ENCODE peak calls at places on chromosomes 6 and 20, in ten cellular contexts. One of them, this sample, is unnamed. For H3K36me3, the result is how much of the 10 kb centered on the place peaks cover.

GRCh38 chr6:40963019-40963418 is 76.0 kb downstream of the UNC5CL start:
- DNase-seq in HAP-1: no peak
- DNase-seq in mammary epithelial cell: no peak
- DNase-seq in psoas muscle: no peak
- DNase-seq in kidney epithelial cell: no peak
- DNase-seq in PC-9: no peak
- DNase-seq in BJ: no peak
- DNase-seq in upper lobe of right lung: no peak
- DNase-seq in hepatocyte: no peak
- DNase-seq in colonic mucosa: no peak
- DNase-seq in this sample: no peak

GRCh38 chr6:126170875-126171489 is 168.9 kb upstream of the CENPW start:
- DNase-seq in HAP-1: peak
- DNase-seq in mammary epithelial cell: peak
- DNase-seq in psoas muscle: no peak
- DNase-seq in kidney epithelial cell: no peak
- DNase-seq in PC-9: no peak
- DNase-seq in BJ: no peak
- DNase-seq in upper lobe of right lung: no peak
- DNase-seq in hepatocyte: peak
- DNase-seq in colonic mucosa: peak
- DNase-seq in this sample: no peak

GRCh38 chr6:30685977-30686907 is at the start of gene PPP1R18:
- DNase-seq in HAP-1: peak
- DNase-seq in mammary epithelial cell: peak
- DNase-seq in psoas muscle: peak
- DNase-seq in kidney epithelial cell: no peak
- DNase-seq in PC-9: peak
- DNase-seq in BJ: no peak
- DNase-seq in upper lobe of right lung: peak
- DNase-seq in hepatocyte: peak
- DNase-seq in colonic mucosa: peak
- DNase-seq in this sample: peak

GRCh38 chr6:43970913-43971775 is 156.1 kb downstream of the MRPL14 start:
- DNase-seq in HAP-1: no peak
- DNase-seq in mammary epithelial cell: no peak
- DNase-seq in psoas muscle: peak
- DNase-seq in kidney epithelial cell: no peak
- DNase-seq in PC-9: peak
- DNase-seq in BJ: no peak
- DNase-seq in upper lobe of right lung: peak
- DNase-seq in hepatocyte: no peak
- DNase-seq in colonic mucosa: peak
- DNase-seq in this sample: peak

GRCh38 chr6:129755787-129756186 is 45.8 kb upstream of the ARHGAP18 start:
- DNase-seq in HAP-1: no peak
- DNase-seq in mammary epithelial cell: no peak
- DNase-seq in psoas muscle: no peak
- DNase-seq in kidney epithelial cell: no peak
- DNase-seq in PC-9: no peak
- DNase-seq in BJ: no peak
- DNase-seq in upper lobe of right lung: no peak
- DNase-seq in hepatocyte: no peak
- DNase-seq in colonic mucosa: no peak
- DNase-seq in this sample: no peak

GRCh38 chr20:32439132-32439829 is 81.2 kb downstream of the ASXL1 start:
- DNase-seq in HAP-1: no peak
- DNase-seq in mammary epithelial cell: no peak
- DNase-seq in psoas muscle: no peak
- DNase-seq in kidney epithelial cell: no peak
- DNase-seq in PC-9: no peak
- DNase-seq in BJ: peak
- DNase-seq in upper lobe of right lung: no peak
- DNase-seq in hepatocyte: peak
- DNase-seq in colonic mucosa: no peak
- DNase-seq in this sample: no peak

GRCh38 chr6:11942185-11942864 is 69.8 kb upstream of the HIVEP1 start:
- DNase-seq in HAP-1: no peak
- DNase-seq in mammary epithelial cell: no peak
- DNase-seq in psoas muscle: no peak
- DNase-seq in kidney epithelial cell: no peak
- DNase-seq in PC-9: no peak
- DNase-seq in BJ: no peak
- DNase-seq in upper lobe of right lung: no peak
- DNase-seq in hepatocyte: no peak
- DNase-seq in colonic mucosa: no peak
- DNase-seq in this sample: no peak

GRCh38 chr20:12051206-12052163 is 133.8 kb downstream of the BTBD3 start:
- DNase-seq in HAP-1: no peak
- DNase-seq in mammary epithelial cell: no peak
- DNase-seq in psoas muscle: no peak
- DNase-seq in kidney epithelial cell: no peak
- DNase-seq in PC-9: no peak
- DNase-seq in BJ: no peak
- DNase-seq in upper lobe of right lung: no peak
- DNase-seq in hepatocyte: no peak
- DNase-seq in colonic mucosa: no peak
- DNase-seq in this sample: no peak

GRCh38 chr6:1266686-1267056 is 45.2 kb upstream of the FOXQ1 start:
- DNase-seq in HAP-1: no peak
- DNase-seq in mammary epithelial cell: no peak
- DNase-seq in psoas muscle: no peak
- DNase-seq in kidney epithelial cell: no peak
- DNase-seq in PC-9: no peak
- DNase-seq in BJ: no peak
- DNase-seq in upper lobe of right lung: no peak
- DNase-seq in hepatocyte: no peak
- DNase-seq in colonic mucosa: no peak
- DNase-seq in this sample: no peak

DNA sequence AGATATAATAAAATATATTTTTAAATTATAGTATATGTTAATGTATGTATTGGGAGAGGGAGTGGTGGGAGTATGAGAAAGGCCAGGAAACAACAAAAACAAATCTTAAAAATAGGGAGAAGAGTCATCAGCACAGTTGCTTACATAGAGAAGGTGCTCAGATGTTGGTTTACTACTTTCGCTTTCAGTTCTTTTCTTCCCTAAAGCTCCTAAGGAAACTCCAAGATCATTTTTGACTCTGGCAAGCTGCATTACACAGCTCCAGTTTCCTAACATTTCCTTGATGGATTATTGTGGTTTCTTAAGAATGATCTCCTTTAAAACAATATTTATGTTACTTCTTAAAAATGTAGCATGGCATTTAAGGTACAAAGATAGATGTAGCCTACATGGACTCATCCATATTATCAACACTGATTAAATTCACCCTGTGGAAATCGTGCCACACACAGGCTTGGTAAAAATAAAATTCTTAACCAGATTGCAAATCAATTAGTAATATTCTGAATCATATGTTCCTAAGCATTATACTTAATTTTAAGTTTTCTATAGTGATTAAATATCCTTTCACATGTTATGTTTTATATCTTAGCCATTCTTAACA is 118.0 kb upstream of the MAN1A1 start:
- DNase-seq in HAP-1: no peak
- DNase-seq in mammary epithelial cell: no peak
- DNase-seq in psoas muscle: no peak
- DNase-seq in kidney epithelial cell: no peak
- DNase-seq in PC-9: no peak
- DNase-seq in BJ: no peak
- DNase-seq in upper lobe of right lung: no peak
- DNase-seq in hepatocyte: no peak
- DNase-seq in colonic mucosa: no peak
- DNase-seq in this sample: no peak
- H3K4me3 ChIP-seq in HAP-1: no peak
- H3K4me3 ChIP-seq in mammary epithelial cell: no peak
- H3K4me3 ChIP-seq in psoas muscle: peak
- H3K4me3 ChIP-seq in kidney epithelial cell: no peak
- H3K4me3 ChIP-seq in PC-9: no peak
- H3K4me3 ChIP-seq in BJ: no peak
- H3K4me3 ChIP-seq in upper lobe of right lung: peak
- H3K4me3 ChIP-seq in hepatocyte: no peak
- H3K4me3 ChIP-seq in colonic mucosa: no peak
- H3K4me3 ChIP-seq in this sample: no peak

GRCh38 chr6:168155821-168156741 is 77.1 kb upstream of the FRMD1 start:
- DNase-seq in HAP-1: no peak
- DNase-seq in mammary epithelial cell: no peak
- DNase-seq in psoas muscle: no peak
- DNase-seq in kidney epithelial cell: no peak
- DNase-seq in PC-9: no peak
- DNase-seq in BJ: no peak
- DNase-seq in upper lobe of right lung: no peak
- DNase-seq in hepatocyte: no peak
- DNase-seq in colonic mucosa: peak
- DNase-seq in this sample: no peak

GRCh38 chr6:168155193-168155592 is 76.2 kb upstream of the FRMD1 start:
- DNase-seq in HAP-1: no peak
- DNase-seq in mammary epithelial cell: no peak
- DNase-seq in psoas muscle: no peak
- DNase-seq in kidney epithelial cell: no peak
- DNase-seq in PC-9: no peak
- DNase-seq in BJ: no peak
- DNase-seq in upper lobe of right lung: no peak
- DNase-seq in hepatocyte: peak
- DNase-seq in colonic mucosa: no peak
- DNase-seq in this sample: no peak

GRCh38 chr6:168157272-168158007 is 78.4 kb upstream of the FRMD1 start:
- DNase-seq in HAP-1: peak
- DNase-seq in mammary epithelial cell: peak
- DNase-seq in psoas muscle: no peak
- DNase-seq in kidney epithelial cell: peak
- DNase-seq in PC-9: no peak
- DNase-seq in BJ: peak
- DNase-seq in upper lobe of right lung: no peak
- DNase-seq in hepatocyte: peak
- DNase-seq in colonic mucosa: peak
- DNase-seq in this sample: no peak

GRCh38 chr6:168158280-168158979 is 79.4 kb upstream of the FRMD1 start:
- DNase-seq in HAP-1: no peak
- DNase-seq in mammary epithelial cell: no peak
- DNase-seq in psoas muscle: no peak
- DNase-seq in kidney epithelial cell: no peak
- DNase-seq in PC-9: no peak
- DNase-seq in BJ: no peak
- DNase-seq in upper lobe of right lung: no peak
- DNase-seq in hepatocyte: no peak
- DNase-seq in colonic mucosa: peak
- DNase-seq in this sample: no peak

GRCh38 chr6:168156742-168157265 is 77.8 kb upstream of the FRMD1 start:
- DNase-seq in HAP-1: no peak
- DNase-seq in mammary epithelial cell: no peak
- DNase-seq in psoas muscle: no peak
- DNase-seq in kidney epithelial cell: no peak
- DNase-seq in PC-9: no peak
- DNase-seq in BJ: no peak
- DNase-seq in upper lobe of right lung: no peak
- DNase-seq in hepatocyte: no peak
- DNase-seq in colonic mucosa: peak
- DNase-seq in this sample: no peak
- H3K36me3 ChIP-seq in HAP-1: under half
- H3K36me3 ChIP-seq in mammary epithelial cell: under half
- H3K36me3 ChIP-seq in psoas muscle: under half
- H3K36me3 ChIP-seq in kidney epithelial cell: under half
- H3K36me3 ChIP-seq in PC-9: under half
- H3K36me3 ChIP-seq in BJ: under half
- H3K36me3 ChIP-seq in upper lobe of right lung: under half
- H3K36me3 ChIP-seq in hepatocyte: under half
- H3K36me3 ChIP-seq in colonic mucosa: under half
- H3K36me3 ChIP-seq in this sample: under half

GRCh38 chr6:135852775-135853174 is 1.3 kb downstream of the PDE7B start:
- DNase-seq in HAP-1: no peak
- DNase-seq in mammary epithelial cell: no peak
- DNase-seq in psoas muscle: no peak
- DNase-seq in kidney epithelial cell: no peak
- DNase-seq in PC-9: no peak
- DNase-seq in BJ: no peak
- DNase-seq in upper lobe of right lung: no peak
- DNase-seq in hepatocyte: no peak
- DNase-seq in colonic mucosa: no peak
- DNase-seq in this sample: no peak
- H3K4me3 ChIP-seq in HAP-1: no peak
- H3K4me3 ChIP-seq in mammary epithelial cell: no peak
- H3K4me3 ChIP-seq in psoas muscle: peak
- H3K4me3 ChIP-seq in kidney epithelial cell: peak
- H3K4me3 ChIP-seq in PC-9: no peak
- H3K4me3 ChIP-seq in BJ: no peak
- H3K4me3 ChIP-seq in upper lobe of right lung: no peak
- H3K4me3 ChIP-seq in hepatocyte: peak
- H3K4me3 ChIP-seq in colonic mucosa: peak
- H3K4me3 ChIP-seq in this sample: no peak

GRCh38 chr6:15490242-15491100 is 172.4 kb downstream of the DTNBP1 start:
- DNase-seq in HAP-1: no peak
- DNase-seq in mammary epithelial cell: no peak
- DNase-seq in psoas muscle: no peak
- DNase-seq in kidney epithelial cell: no peak
- DNase-seq in PC-9: no peak
- DNase-seq in BJ: no peak
- DNase-seq in upper lobe of right lung: no peak
- DNase-seq in hepatocyte: no peak
- DNase-seq in colonic mucosa: no peak
- DNase-seq in this sample: no peak
- H3K36me3 ChIP-seq in HAP-1: under half
- H3K36me3 ChIP-seq in mammary epithelial cell: under half
- H3K36me3 ChIP-seq in psoas muscle: under half
- H3K36me3 ChIP-seq in kidney epithelial cell: under half
- H3K36me3 ChIP-seq in PC-9: under half
- H3K36me3 ChIP-seq in BJ: under half
- H3K36me3 ChIP-seq in upper lobe of right lung: under half
- H3K36me3 ChIP-seq in hepatocyte: under half
- H3K36me3 ChIP-seq in colonic mucosa: under half
- H3K36me3 ChIP-seq in this sample: under half

GRCh38 chr6:121210943-121211342 is 123.3 kb downstream of the TBC1D32 start:
- DNase-seq in HAP-1: peak
- DNase-seq in mammary epithelial cell: no peak
- DNase-seq in psoas muscle: no peak
- DNase-seq in kidney epithelial cell: no peak
- DNase-seq in PC-9: no peak
- DNase-seq in BJ: no peak
- DNase-seq in upper lobe of right lung: no peak
- DNase-seq in hepatocyte: no peak
- DNase-seq in colonic mucosa: no peak
- DNase-seq in this sample: no peak
- H3K4me3 ChIP-seq in HAP-1: no peak
- H3K4me3 ChIP-seq in mammary epithelial cell: no peak
- H3K4me3 ChIP-seq in psoas muscle: no peak
- H3K4me3 ChIP-seq in kidney epithelial cell: no peak
- H3K4me3 ChIP-seq in PC-9: no peak
- H3K4me3 ChIP-seq in BJ: no peak
- H3K4me3 ChIP-seq in upper lobe of right lung: no peak
- H3K4me3 ChIP-seq in hepatocyte: no peak
- H3K4me3 ChIP-seq in colonic mucosa: no peak
- H3K4me3 ChIP-seq in this sample: no peak

This sample was measured in aorta.